ENCODE peak calls at places on chromosomes 11 and 22, in nine cellular contexts. J, H, D, B, K, R, X, O and C are unnamed samples.

GRCh38 chr11:66443602-66444001 is 5.0 kb upstream of the MRPL11 start:
- DNase-seq in J (no peak), H (no peak), D (no peak), B (peak), K (peak), R (peak), X (no peak), O (peak), C (no peak)

GRCh38 chr11:44978961-44979331 is 28.3 kb upstream of the TP53I11 start:
- DNase-seq in J (no peak), H (no peak), D (no peak), B (no peak), K (no peak), R (no peak), X (no peak), O (no peak), C (peak)

GRCh38 chr11:1234771-1235614 is 12.1 kb downstream of the MUC5B start:
- DNase-seq in J (no peak), H (no peak), D (peak), B (no peak), K (no peak), R (no peak), X (no peak), O (no peak), C (no peak)

GRCh38 chr11:84234011-84234410 is 947.8 kb upstream of the CCDC90B start:
- DNase-seq in J (no peak), H (no peak), D (no peak), B (no peak), K (no peak), R (no peak), X (no peak), O (no peak), C (peak)

GRCh38 chr22:24247564-24248344 is 2.9 kb upstream of the GGT5 start:
- DNase-seq in J (peak), H (peak), D (peak), B (peak), K (peak), R (peak), X (peak), O (peak), C (peak)

GRCh38 chr22:29820941-29821789 is 16.9 kb downstream of the ASCC2 start:
- DNase-seq in J (no peak), H (no peak), D (peak), B (peak), K (peak), R (peak), X (no peak), O (peak), C (no peak)

GRCh38 chr22:48343461-48343860 is 1484.2 kb downstream of the BRD1 start:
- DNase-seq in J (no peak), H (no peak), D (no peak), B (no peak), K (no peak), R (no peak), X (no peak), O (no peak), C (no peak)

GRCh38 chr11:32870676-32871075 is 21.9 kb upstream of the QSER1 start:
- DNase-seq in J (peak), H (no peak), D (no peak), B (peak), K (no peak), R (peak), X (peak), O (no peak), C (peak)

GRCh38 chr22:43482310-43482625 is 70.5 kb downstream of the MPPED1 start:
- DNase-seq in J (no peak), H (no peak), D (no peak), B (no peak), K (no peak), R (no peak), X (peak), O (no peak), C (no peak)

GRCh38 chr11:124796312-124796711 is 3.9 kb downstream of the MSANTD2 start:
- DNase-seq in J (no peak), H (no peak), D (no peak), B (no peak), K (no peak), R (no peak), X (no peak), O (no peak), C (no peak)

GRCh38 chr11:102452461-102453285 is at the start of gene TMEM123:
- DNase-seq in J (peak), H (peak), D (peak), B (peak), K (peak), R (peak), X (peak), O (peak), C (peak)

GRCh38 chr11:122637538-122637937 is 18.0 kb upstream of the UBASH3B start:
- DNase-seq in J (peak), H (no peak), D (no peak), B (no peak), K (no peak), R (no peak), X (no peak), O (no peak), C (no peak)

GRCh38 chr11:129938764-129939163 is 43.4 kb upstream of the NFRKB start:
- DNase-seq in J (no peak), H (no peak), D (no peak), B (no peak), K (no peak), R (no peak), X (no peak), O (no peak), C (no peak)

GRCh38 chr11:43561832-43562231 is 118.7 kb upstream of the HSD17B12 start:
- DNase-seq in J (no peak), H (no peak), D (no peak), B (no peak), K (no peak), R (no peak), X (no peak), O (no peak), C (no peak)

GRCh38 chr11:124807201-124807600 is 7.0 kb upstream of the MSANTD2 start:
- DNase-seq in J (no peak), H (no peak), D (no peak), B (no peak), K (no peak), R (no peak), X (no peak), O (no peak), C (no peak)

GRCh38 chr22:46528121-46528610 is 9.3 kb downstream of the CELSR1 start:
- DNase-seq in J (no peak), H (no peak), D (no peak), B (peak), K (no peak), R (peak), X (no peak), O (peak), C (no peak)

GRCh38 chr11:111734383-111735261 is 31.6 kb downstream of the PPP2R1B start:
- DNase-seq in J (no peak), H (no peak), D (no peak), B (no peak), K (no peak), R (peak), X (peak), O (peak), C (no peak)

GRCh38 chr11:133747409-133747808 is 97.9 kb downstream of the SPATA19 start:
- DNase-seq in J (no peak), H (no peak), D (no peak), B (no peak), K (no peak), R (no peak), X (no peak), O (no peak), C (no peak)

GRCh38 chr22:27399161-27399560 is 402.4 kb downstream of the MN1 start:
- DNase-seq in J (no peak), H (no peak), D (no peak), B (no peak), K (no peak), R (no peak), X (peak), O (peak), C (no peak)

GRCh38 chr22:30250713-30251267 is 4.2 kb upstream of the LIF start:
- DNase-seq in J (no peak), H (no peak), D (no peak), B (peak), K (no peak), R (peak), X (no peak), O (peak), C (no peak)

GRCh38 chr11:65204646-65205601 is 23.2 kb downstream of the CAPN1 start:
- DNase-seq in J (peak), H (no peak), D (no peak), B (peak), K (peak), R (peak), X (no peak), O (peak), C (peak)

GRCh38 chr22:45996241-45997076 is 19.5 kb upstream of the WNT7B start:
- DNase-seq in J (no peak), H (no peak), D (peak), B (peak), K (peak), R (peak), X (peak), O (peak), C (no peak)

GRCh38 chr11:120749389-120749788 is 237.8 kb downstream of the GRIK4 start:
- DNase-seq in J (no peak), H (no peak), D (no peak), B (no peak), K (no peak), R (no peak), X (no peak), O (no peak), C (no peak)

GRCh38 chr22:23210428-23211170 is 30.3 kb downstream of the BCR start:
- DNase-seq in J (no peak), H (no peak), D (no peak), B (no peak), K (no peak), R (no peak), X (no peak), O (no peak), C (no peak)